ENCODE peak calls at places on chromosome 5, in five cellular contexts. X is GM23338, J is PC-9, F is MM.1S, V is IMR-90. L is an unnamed sample.
A peak's percentile ranks its signal among the peaks of the same experiment; 100 is the strongest.

GRCh38 chr5:55160493-55161209 is 680 bp downstream of the GPX8 start:
- DNase-seq in X (peak; percentile 70), J (peak; percentile 64), F (no peak), V (peak; percentile 98), L (no peak)

GRCh38 chr5:155633338-155633957 is 619.9 kb downstream of the KIF4B start:
- DNase-seq in X (no peak), J (no peak), F (no peak), V (no peak), L (no peak)

GRCh38 chr5:43401827-43402226 is 10.4 kb downstream of the CCL28 start:
- DNase-seq in X (peak; percentile 25), J (no peak), F (no peak), V (peak; percentile 13), L (peak; percentile 4)

GRCh38 chr5:175857986-175858385 is 13.4 kb upstream of the CPLX2 start:
- DNase-seq in X (no peak), J (no peak), F (no peak), V (no peak), L (no peak)

GRCh38 chr5:1930880-1931589 is 48.3 kb upstream of the IRX4 start:
- DNase-seq in X (peak; percentile 66), J (no peak), F (no peak), V (no peak), L (no peak)

GRCh38 chr5:176895350-176895749 is 3.8 kb downstream of the HK3 start:
- DNase-seq in X (no peak), J (peak; percentile 30), F (no peak), V (no peak), L (no peak)

GRCh38 chr5:177446184-177447065 is at the start of gene PRR7:
- DNase-seq in X (peak; percentile 73), J (no peak), F (peak; percentile 77), V (peak; percentile 64), L (peak; percentile 87)

GRCh38 chr5:121199238-121199999 is 652.3 kb upstream of the FTMT start:
- DNase-seq in X (no peak), J (no peak), F (no peak), V (peak; percentile 81), L (no peak)

GRCh38 chr5:172437445-172438303 is 16.7 kb downstream of the SH3PXD2B start:
- DNase-seq in X (no peak), J (peak; percentile 91), F (no peak), V (peak; percentile 79), L (no peak)

DNA sequence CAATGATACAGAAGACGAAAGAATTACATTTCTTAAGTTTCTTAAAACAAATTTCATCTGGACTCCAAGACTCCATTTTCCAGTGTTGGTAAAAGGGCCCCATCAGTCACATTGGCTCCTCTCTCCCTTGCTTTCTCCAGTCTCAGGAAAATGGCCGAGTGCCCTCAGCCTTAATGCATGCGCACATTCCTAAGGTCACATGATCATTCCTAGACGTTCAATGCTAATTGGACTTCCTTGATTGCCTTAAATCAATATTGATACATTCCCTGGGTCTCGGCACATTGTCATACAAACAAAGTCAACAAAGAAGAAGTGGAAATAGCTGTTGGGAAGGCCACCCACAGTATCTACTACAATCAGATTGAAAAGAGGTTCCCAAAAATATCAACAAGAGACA is 413.6 kb upstream of the GRAMD2B start:
- DNase-seq in X (peak; percentile 81), J (no peak), F (no peak), V (no peak), L (no peak)
- H2AFZ ChIP-seq in X (no peak overlapping the region), J (no peak overlapping the region), F (no peak overlapping the region), V (no peak overlapping the region), L (no peak overlapping the region)

GRCh38 chr5:37198842-37199241 is 50.3 kb downstream of the CPLANE1 start:
- DNase-seq in X (no peak), J (no peak), F (no peak), V (peak; percentile 33), L (no peak)

GRCh38 chr5:37198066-37198465 is 51.1 kb downstream of the CPLANE1 start:
- DNase-seq in X (no peak), J (no peak), F (peak; percentile 39), V (no peak), L (no peak)

DNA sequence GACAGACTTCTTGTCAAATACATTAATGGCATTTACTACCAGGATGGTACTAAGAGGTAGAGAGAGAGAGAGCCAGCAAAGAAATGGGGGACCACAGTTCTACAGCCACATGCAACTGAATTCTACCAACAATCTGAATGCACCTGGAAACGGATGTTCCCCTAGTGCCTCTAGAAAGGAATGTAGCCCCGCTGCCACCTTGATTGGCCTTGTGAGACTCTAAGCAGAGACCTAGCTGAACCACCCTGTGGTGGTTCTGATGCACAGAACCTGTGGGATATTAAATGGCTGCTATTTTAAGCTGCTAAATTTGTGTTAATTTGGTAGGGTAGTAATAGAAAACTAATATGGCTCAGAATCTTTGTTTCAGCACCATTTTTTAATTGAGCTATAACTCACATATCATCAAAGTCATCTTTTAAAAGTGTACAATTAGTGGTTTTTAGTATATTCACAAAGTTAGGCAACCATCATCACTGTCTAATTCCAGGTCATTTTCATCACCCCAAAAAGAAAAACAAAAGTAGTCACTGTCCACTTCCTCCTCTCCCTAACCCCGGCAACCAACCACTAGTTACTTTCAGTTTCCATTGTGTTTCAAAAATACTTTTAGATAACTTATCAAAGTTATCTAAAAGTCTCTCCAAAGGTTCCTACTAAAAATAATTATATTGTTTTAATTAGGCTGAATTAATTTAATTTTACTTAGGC is 51.7 kb downstream of the CPLANE1 start:
- DNase-seq in X (peak; percentile 36), J (no peak), F (peak; percentile 39), V (peak; percentile 23), L (peak; percentile 8)
- H3K27ac ChIP-seq in X (no peak overlapping the region), J (no peak overlapping the region), F (peak overlapping the region; percentile 47), V (no peak overlapping the region), L (no peak overlapping the region)

DNA sequence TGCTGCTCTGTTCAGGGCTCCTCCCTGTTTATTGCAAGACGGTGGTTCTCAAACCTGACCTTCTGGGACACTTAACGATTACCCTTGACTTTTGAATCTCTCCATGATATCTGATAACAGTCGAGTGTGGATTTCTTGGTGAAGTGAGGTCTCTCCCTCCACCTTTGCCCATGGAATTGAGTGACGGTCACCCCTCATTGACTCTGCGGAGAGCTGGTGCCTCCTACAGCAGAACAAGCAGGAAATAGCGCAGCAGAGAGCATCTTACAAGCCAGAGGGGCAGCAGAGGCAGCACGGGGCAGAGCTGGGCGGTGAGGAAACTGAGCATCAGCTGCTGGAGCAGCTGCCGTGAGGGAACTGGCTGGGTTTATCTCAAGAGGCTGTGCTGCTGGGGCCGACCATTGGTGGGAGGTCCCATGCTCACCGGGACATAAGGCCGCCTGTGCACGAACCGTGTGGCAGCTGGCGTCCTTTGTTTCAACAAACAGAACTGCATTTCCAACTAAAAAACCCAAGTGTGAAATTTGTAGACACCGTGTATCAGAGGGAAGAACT is 189.8 kb downstream of the MTRR start:
- DNase-seq in X (no peak), J (no peak), F (no peak), V (no peak), L (no peak)
- H2AFZ ChIP-seq in X (peak overlapping the region; percentile 78), J (no peak overlapping the region), F (no peak overlapping the region), V (no peak overlapping the region), L (no peak overlapping the region)

DNA sequence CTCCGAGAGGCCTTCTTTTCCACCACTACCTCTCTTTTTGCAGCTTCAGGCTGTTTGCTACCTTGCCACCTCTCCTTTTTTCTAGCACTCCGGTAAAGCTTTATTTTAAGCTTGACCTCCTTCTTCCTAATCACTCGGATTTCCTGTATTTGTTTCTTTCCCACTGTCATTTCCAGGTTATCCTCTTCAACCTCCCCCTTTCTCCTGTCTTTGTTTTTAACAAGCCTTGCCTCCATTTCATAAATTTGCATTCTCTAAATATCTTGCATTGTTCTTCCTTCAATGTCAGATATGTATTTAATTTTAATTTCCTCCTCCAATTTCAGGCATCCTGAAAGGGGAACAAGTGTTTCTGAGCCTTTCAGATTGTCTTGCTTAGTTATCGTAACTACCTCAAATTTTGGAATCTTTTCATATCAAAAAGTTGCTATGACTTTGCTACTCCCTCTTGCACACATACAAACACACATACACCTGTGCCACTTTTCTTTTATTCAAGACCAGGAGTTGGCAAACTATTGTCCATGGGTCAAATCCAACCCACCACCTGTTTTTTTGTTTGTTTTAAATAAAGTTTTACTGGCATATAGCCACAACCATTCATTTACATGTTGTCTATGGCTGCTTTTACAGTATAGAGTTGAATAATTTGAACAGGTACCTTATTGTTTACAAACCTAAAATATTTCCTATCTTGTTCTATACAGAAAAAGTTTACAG is 22.7 kb downstream of the DPYSL3 start:
- DNase-seq in X (no peak), J (no peak), F (no peak), V (no peak), L (no peak)
- H3K27ac ChIP-seq in X (peak overlapping the region; percentile 78), J (no peak overlapping the region), F (no peak overlapping the region), V (no peak overlapping the region), L (no peak overlapping the region)

GRCh38 chr5:41334758-41335157 is 121.4 kb upstream of the C6 start:
- DNase-seq in X (peak; percentile 16), J (no peak), F (no peak), V (peak; percentile 36), L (no peak)
- H2AFZ ChIP-seq in X (no peak overlapping the region), J (peak overlapping the region; percentile 1), F (no peak overlapping the region), V (no peak overlapping the region), L (no peak overlapping the region)

DNA sequence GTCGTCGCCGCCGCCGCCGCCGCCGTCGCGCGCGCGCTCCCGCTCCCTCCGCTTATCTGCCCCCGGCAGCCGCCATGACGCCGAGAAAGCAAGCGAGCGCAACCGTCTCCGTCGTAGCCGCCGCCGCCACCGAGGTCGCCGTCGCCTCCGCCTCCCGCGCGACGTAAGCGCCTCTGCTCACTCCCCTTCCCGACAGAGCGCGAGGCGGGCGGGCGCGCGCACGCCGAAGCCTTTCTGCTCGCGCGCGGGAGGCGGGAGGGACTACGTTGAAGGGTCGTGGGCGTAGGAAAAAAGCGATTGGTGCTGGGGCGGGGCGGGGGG is at the start of gene CHD1:
- DNase-seq in X (peak; percentile 95), J (peak; percentile 86), F (peak; percentile 97), V (peak; percentile 94), L (peak; percentile 94)
- H3K27ac ChIP-seq in X (peak within 1 kb of the TSS; percentile 95), J (peak within 1 kb of the TSS; percentile 99), F (peak within 1 kb of the TSS; percentile 99), V (peak within 1 kb of the TSS; percentile 98), L (no peak within 1 kb of the TSS)